ENCODE peak calls at places on chromosomes 2 and 18, in eight cellular contexts. J, T, M, H, Q, K, X and L are unnamed samples.

GRCh38 chr2:101328474-101329007 is 20.0 kb upstream of the RNF149 start:
- DNase-seq in J (no peak), T (no peak), M (no peak), H (no peak), Q (peak), K (no peak), X (no peak), L (no peak)

GRCh38 chr18:6747646-6748045 is 18.1 kb downstream of the ARHGAP28 start:
- DNase-seq in J (no peak), T (no peak), M (peak), H (no peak), Q (peak), K (no peak), X (peak), L (no peak)

GRCh38 chr2:217035967-217036366 is 176.1 kb upstream of the TNP1 start:
- DNase-seq in J (no peak), T (no peak), M (peak), H (peak), Q (no peak), K (no peak), X (no peak), L (no peak)

GRCh38 chr2:239200646-239201530 is 199.9 kb downstream of the HDAC4 start:
- DNase-seq in J (peak), T (no peak), M (no peak), H (no peak), Q (no peak), K (no peak), X (no peak), L (no peak)

GRCh38 chr2:75403991-75404428 is 156.7 kb downstream of the EVA1A start:
- DNase-seq in J (no peak), T (peak), M (peak), H (no peak), Q (peak), K (no peak), X (no peak), L (no peak)

GRCh38 chr2:127612111-127612822 is 33.7 kb upstream of the GPR17 start:
- DNase-seq in J (no peak), T (no peak), M (no peak), H (no peak), Q (no peak), K (no peak), X (no peak), L (no peak)

GRCh38 chr2:9462872-9463697 is 11.3 kb upstream of the IAH1 start:
- DNase-seq in J (no peak), T (no peak), M (no peak), H (no peak), Q (peak), K (no peak), X (no peak), L (no peak)

GRCh38 chr18:23617412-23618009 is 31.2 kb upstream of the NPC1 start:
- DNase-seq in J (no peak), T (no peak), M (no peak), H (no peak), Q (no peak), K (no peak), X (no peak), L (no peak)

GRCh38 chr2:9552491-9553178 is 3.0 kb downstream of the ADAM17 start:
- DNase-seq in J (no peak), T (peak), M (peak), H (no peak), Q (no peak), K (no peak), X (no peak), L (no peak)

GRCh38 chr2:52264488-52264887 is 1232.6 kb upstream of the NRXN1 start:
- DNase-seq in J (no peak), T (no peak), M (no peak), H (no peak), Q (peak), K (no peak), X (no peak), L (no peak)

GRCh38 chr18:31424383-31424988 is 23.1 kb upstream of the DSG3 start:
- DNase-seq in J (no peak), T (peak), M (no peak), H (no peak), Q (peak), K (no peak), X (no peak), L (no peak)

GRCh38 chr18:8609711-8610441 is 639 bp downstream of the RAB12 start:
- DNase-seq in J (peak), T (no peak), M (peak), H (no peak), Q (peak), K (no peak), X (no peak), L (no peak)

GRCh38 chr2:218217366-218218309 is 649 bp downstream of the ARPC2 start:
- DNase-seq in J (peak), T (peak), M (peak), H (peak), Q (peak), K (no peak), X (no peak), L (no peak)

GRCh38 chr2:69720404-69720803 is 21.5 kb upstream of the ANXA4 start:
- DNase-seq in J (no peak), T (no peak), M (peak), H (no peak), Q (peak), K (no peak), X (no peak), L (no peak)

GRCh38 chr2:70683455-70683854 is 84.5 kb downstream of the ADD2 start:
- DNase-seq in J (no peak), T (no peak), M (no peak), H (no peak), Q (no peak), K (no peak), X (no peak), L (no peak)

GRCh38 chr2:226048625-226049024 is 649.1 kb downstream of the NYAP2 start:
- DNase-seq in J (no peak), T (peak), M (peak), H (no peak), Q (peak), K (no peak), X (no peak), L (no peak)

GRCh38 chr2:147165682-147166081 is 679.1 kb upstream of the ACVR2A start:
- DNase-seq in J (no peak), T (no peak), M (no peak), H (no peak), Q (no peak), K (no peak), X (no peak), L (no peak)

GRCh38 chr2:70608373-70608772 is 54.7 kb upstream of the TGFA start:
- DNase-seq in J (no peak), T (peak), M (no peak), H (no peak), Q (no peak), K (no peak), X (no peak), L (no peak)

GRCh38 chr18:42675810-42676209 is 439.7 kb downstream of the RIT2 start:
- DNase-seq in J (no peak), T (no peak), M (no peak), H (no peak), Q (peak), K (no peak), X (no peak), L (no peak)

GRCh38 chr2:196951973-196952372 is 25.5 kb upstream of the PGAP1 start:
- DNase-seq in J (no peak), T (no peak), M (no peak), H (no peak), Q (peak), K (no peak), X (no peak), L (no peak)

GRCh38 chr2:111054791-111055627 is 65.7 kb upstream of the BCL2L11 start:
- DNase-seq in J (no peak), T (no peak), M (peak), H (no peak), Q (no peak), K (no peak), X (no peak), L (no peak)

GRCh38 chr2:127424598-127425379 is 6.6 kb downstream of the PROC start:
- DNase-seq in J (no peak), T (no peak), M (no peak), H (no peak), Q (no peak), K (no peak), X (no peak), L (no peak)

GRCh38 chr2:159091381-159091780 is 122.9 kb downstream of the TANC1 start:
- DNase-seq in J (no peak), T (no peak), M (peak), H (no peak), Q (no peak), K (no peak), X (no peak), L (no peak)

GRCh38 chr2:109126501-109126860 is 2.5 kb upstream of the SH3RF3 start:
- DNase-seq in J (no peak), T (no peak), M (peak), H (no peak), Q (no peak), K (no peak), X (no peak), L (no peak)